ENCODE peak calls at places on chromosomes 11 and 22, in four cellular contexts. X is IMR-90, V is testis, M is ovary. Z is an unnamed sample.
A peak's percentile ranks its signal among the peaks of the same experiment; 100 is the strongest.

GRCh38 chr11:68969386-68969785 is 11.4 kb downstream of the MRGPRD start:
- DNase-seq in X (no peak), V (no peak), M (no peak), Z (no peak)

GRCh38 chr11:47857485-47858168 is 9.5 kb upstream of the NUP160 start:
- DNase-seq in X (no peak), V (no peak), M (no peak), Z (no peak)

GRCh38 chr11:116558504-116559252 is 214.1 kb downstream of the BUD13 start:
- DNase-seq in X (peak; percentile 31), V (no peak), M (no peak), Z (no peak)

GRCh38 chr11:8260202-8260996 is 3.3 kb downstream of the LMO1 start:
- DNase-seq in X (no peak), V (no peak), M (no peak), Z (peak; percentile 63)

GRCh38 chr22:28921585-28921879 is 38.2 kb downstream of the ZNRF3 start:
- DNase-seq in X (no peak), V (no peak), M (no peak), Z (peak; percentile 17)

GRCh38 chr11:117387992-117388765 is 60.5 kb downstream of the CEP164 start:
- DNase-seq in X (peak; percentile 77), V (no peak), M (no peak), Z (peak; percentile 12)

GRCh38 chr11:125561924-125562323 is 7.4 kb upstream of the EI24 start:
- DNase-seq in X (no peak), V (no peak), M (no peak), Z (no peak)

GRCh38 chr22:39920134-39920743 is 19.4 kb downstream of the GRAP2 start:
- DNase-seq in X (no peak), V (no peak), M (no peak), Z (no peak)

GRCh38 chr11:59938132-59938531 is at the start of gene OOSP1:
- DNase-seq in X (no peak), V (no peak), M (no peak), Z (no peak)

DNA sequence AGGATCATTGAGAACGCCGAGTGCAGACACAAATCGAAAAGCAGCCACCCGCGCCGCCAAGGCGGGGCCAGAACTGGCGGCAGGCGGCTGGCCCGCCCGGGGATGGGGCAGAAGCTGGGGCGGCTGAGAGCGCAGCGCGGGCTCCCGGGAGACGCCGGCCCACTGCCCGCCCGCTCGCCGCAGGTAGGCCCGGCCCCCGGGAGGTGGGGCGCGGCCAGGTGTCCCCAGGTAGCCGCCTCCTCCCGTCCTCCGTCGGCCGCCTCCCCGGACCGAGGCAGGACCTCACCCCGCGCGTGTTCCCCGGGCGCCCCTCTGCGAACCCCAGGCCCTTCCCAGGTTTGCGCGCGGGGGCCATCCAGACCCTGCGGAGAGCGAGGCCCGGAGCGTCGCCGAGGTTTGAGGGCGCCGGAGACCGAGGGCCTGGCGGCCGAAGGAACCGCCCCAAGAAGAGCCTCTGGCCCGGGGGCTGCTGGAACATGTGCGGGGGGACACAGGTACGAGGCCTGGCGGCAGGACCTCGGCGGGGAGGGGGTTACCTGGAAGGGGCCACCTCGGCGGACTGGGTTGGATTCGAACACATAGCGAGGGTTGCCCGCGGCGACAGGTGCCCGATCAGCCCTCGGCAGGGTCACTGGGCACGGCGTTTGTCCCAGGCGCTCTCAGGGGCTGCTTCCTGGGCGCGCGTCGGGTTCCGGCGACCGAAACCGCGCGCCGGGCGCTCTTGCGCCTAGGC is at the start of gene PRRG4:
- DNase-seq in X (peak; percentile 16), V (peak; percentile 31), M (no peak), Z (peak; percentile 48)
- TF ChIP-seq POLR2A in X (no peak), V (no peak), M (no peak), Z (no peak)

GRCh38 chr11:1880746-1881441 is 10.8 kb downstream of the PRR33 start:
- DNase-seq in X (no peak), V (no peak), M (no peak), Z (no peak)
- H3K4me3 ChIP-seq in X (no peak overlapping the region), V (no peak overlapping the region), M (no peak overlapping the region), Z (no peak overlapping the region)

GRCh38 chr22:37884420-37884819 is 21.7 kb upstream of the MICALL1 start:
- DNase-seq in X (peak; percentile 46), V (no peak), M (no peak), Z (no peak)

DNA sequence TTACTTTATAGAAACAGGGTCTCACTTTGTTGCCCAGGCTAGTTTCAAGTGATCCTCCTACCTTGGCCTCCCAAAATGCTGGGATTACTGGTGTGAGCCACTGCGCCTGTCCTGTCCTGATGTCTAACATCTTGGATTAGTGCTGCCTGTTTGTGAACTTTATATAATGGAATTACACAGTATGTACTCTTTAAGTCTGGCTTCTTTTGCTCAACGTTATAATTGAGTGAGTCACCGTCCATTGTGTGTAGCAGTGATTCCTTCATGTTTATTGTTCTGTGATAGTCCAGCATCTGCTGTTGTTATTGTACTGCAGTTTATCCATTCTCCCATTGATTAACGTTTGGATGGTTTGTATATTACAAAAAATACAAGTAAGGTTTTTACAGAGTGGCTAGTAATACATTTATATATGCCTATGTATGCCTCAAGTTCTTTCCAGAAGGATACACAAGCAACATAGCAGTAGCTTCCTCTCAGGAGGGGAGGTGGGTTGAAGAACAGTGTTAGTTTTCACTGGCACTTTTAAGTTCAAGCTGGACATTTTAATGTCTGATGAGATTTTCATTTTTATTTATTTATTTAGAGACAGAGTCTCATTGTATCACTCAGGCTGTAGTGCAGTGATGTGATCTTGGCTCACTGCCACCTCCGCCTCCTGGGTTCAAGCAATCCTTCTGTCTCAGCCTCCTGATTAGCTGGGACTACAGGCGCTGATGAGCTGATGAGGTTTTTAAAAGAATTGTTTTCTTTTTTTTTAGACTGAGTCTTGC is 25.2 kb upstream of the MICALL1 start:
- DNase-seq in X (peak; percentile 84), V (peak; percentile 87), M (no peak), Z (no peak)
- TF ChIP-seq POLR2A in X (no peak), V (no peak), M (no peak), Z (no peak)

DNA sequence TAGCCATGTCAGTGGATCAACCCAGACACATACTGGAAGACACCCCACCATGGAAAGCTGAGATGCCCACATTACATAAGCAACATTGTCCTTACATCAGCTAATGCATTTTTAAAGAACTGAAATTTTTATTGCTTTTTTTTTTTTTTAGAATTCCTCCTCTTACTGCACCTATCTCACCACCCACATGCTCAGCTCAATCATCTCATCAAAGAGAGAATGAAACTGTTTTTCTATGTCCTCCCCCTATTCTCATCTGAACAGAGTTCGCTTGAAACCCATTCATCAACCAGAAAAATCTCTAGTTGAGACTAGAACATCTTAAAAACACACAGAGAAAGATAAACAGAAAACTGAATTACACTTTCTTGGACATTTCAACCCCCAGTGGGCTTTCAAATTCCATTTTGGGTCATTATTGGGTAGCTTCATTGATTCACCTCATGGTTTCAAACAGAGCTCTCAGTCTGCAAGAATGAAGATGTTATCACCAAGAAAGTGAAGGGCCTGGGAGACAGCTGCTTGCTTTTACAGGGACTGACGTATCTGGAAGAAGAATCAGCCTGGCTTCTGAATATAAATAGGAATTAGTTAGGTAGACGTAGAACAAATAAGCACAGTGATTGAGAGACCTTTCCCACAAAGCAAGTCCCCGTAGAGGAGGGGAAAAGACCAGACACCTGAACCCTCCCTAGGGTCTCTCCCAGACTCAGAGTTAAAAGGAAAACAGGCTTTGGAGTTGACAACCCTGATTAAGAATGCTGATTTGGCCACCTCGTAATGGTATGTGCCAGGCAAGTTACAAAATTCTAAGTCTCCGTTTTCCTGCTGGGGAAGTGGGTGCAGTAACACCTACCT is 155.7 kb downstream of the BBOX1 start:
- DNase-seq in X (no peak), V (no peak), M (no peak), Z (no peak)
- H3K4me3 ChIP-seq in X (no peak overlapping the region), V (no peak overlapping the region), M (no peak overlapping the region), Z (no peak overlapping the region)

GRCh38 chr11:63829823-63830489 is 9.0 kb upstream of the MARK2 start:
- DNase-seq in X (peak; percentile 44), V (no peak), M (no peak), Z (no peak)

GRCh38 chr11:63832336-63832735 is 6.6 kb upstream of the MARK2 start:
- DNase-seq in X (no peak), V (no peak), M (no peak), Z (no peak)

GRCh38 chr11:63833048-63833447 is 5.9 kb upstream of the MARK2 start:
- DNase-seq in X (no peak), V (no peak), M (no peak), Z (no peak)

GRCh38 chr11:63834532-63835155 is 4.3 kb upstream of the MARK2 start:
- DNase-seq in X (no peak), V (no peak), M (no peak), Z (no peak)

GRCh38 chr11:63831326-63831725 is 7.6 kb upstream of the MARK2 start:
- DNase-seq in X (no peak), V (no peak), M (no peak), Z (no peak)
- TF ChIP-seq POLR2A in X (no peak), V (no peak), M (no peak), Z (no peak)

GRCh38 chr11:86803136-86803535 is 2.8 kb downstream of the PRSS23 start:
- DNase-seq in X (no peak), V (no peak), M (no peak), Z (no peak)

GRCh38 chr11:86802601-86803051 is 2.3 kb downstream of the PRSS23 start:
- DNase-seq in X (peak; percentile 57), V (peak; percentile 56), M (no peak), Z (no peak)

GRCh38 chr11:86804871-86805415 is 4.6 kb downstream of the PRSS23 start:
- DNase-seq in X (no peak), V (no peak), M (no peak), Z (no peak)

GRCh38 chr11:86802146-86802545 is 1.8 kb downstream of the PRSS23 start:
- DNase-seq in X (no peak), V (no peak), M (no peak), Z (no peak)

GRCh38 chr11:86803641-86804040 is 3.3 kb downstream of the PRSS23 start:
- DNase-seq in X (no peak), V (no peak), M (no peak), Z (no peak)
- H3K4me3 ChIP-seq in X (no peak overlapping the region), V (no peak overlapping the region), M (no peak overlapping the region), Z (no peak overlapping the region)

DNA sequence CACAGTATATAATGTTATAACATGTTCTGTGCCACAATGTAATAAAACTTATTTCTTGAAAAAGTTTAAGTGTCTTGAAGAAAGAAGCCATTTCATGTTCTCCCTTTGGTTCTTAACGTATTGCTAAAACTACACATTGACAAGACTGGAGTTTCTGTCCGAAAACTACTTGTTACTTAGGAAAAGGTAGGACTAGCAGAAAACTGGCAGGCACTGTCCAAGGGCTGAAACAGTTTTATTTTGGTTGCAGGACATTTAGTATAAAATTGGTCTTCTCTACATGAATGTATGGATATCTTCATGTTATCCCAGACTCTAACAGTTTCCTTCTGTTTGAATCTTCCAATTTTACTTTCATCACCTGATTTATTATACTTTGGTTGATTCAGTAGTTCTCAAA is 1027.1 kb downstream of the LRRC4C start:
- DNase-seq in X (no peak), V (no peak), M (no peak), Z (no peak)
- TF ChIP-seq POLR2A in X (no peak), V (no peak), M (no peak), Z (no peak)